ENCODE peak calls at places on chromosomes 11 and 22, in eight cellular contexts. One of them, this sample, is unnamed. For H3K27me3, the result is how much of the 10 kb centered on the place peaks cover.

GRCh38 chr11:133901999-133902398 is 54.8 kb downstream of the IGSF9B start:
- DNase-seq in heart left ventricle: no peak
- DNase-seq in stomach: no peak
- DNase-seq in uterus: no peak
- DNase-seq in HCT116: no peak
- DNase-seq in Peyer's patch: no peak
- DNase-seq in endothelial cell of umbilical vein: no peak
- DNase-seq in upper lobe of left lung: no peak
- DNase-seq in this sample: no peak

GRCh38 chr22:24553597-24554315 is 1.2 kb downstream of the GUCD1 start:
- DNase-seq in heart left ventricle: peak
- DNase-seq in stomach: peak
- DNase-seq in uterus: no peak
- DNase-seq in HCT116: no peak
- DNase-seq in Peyer's patch: no peak
- DNase-seq in endothelial cell of umbilical vein: no peak
- DNase-seq in upper lobe of left lung: no peak
- DNase-seq in this sample: no peak

GRCh38 chr22:17884951-17885350 is 110.7 kb upstream of the BID start:
- DNase-seq in heart left ventricle: no peak
- DNase-seq in stomach: no peak
- DNase-seq in uterus: no peak
- DNase-seq in HCT116: no peak
- DNase-seq in Peyer's patch: no peak
- DNase-seq in endothelial cell of umbilical vein: no peak
- DNase-seq in upper lobe of left lung: no peak
- DNase-seq in this sample: no peak

GRCh38 chr11:128262463-128263345 is 324.7 kb downstream of the ETS1 start:
- DNase-seq in heart left ventricle: no peak
- DNase-seq in stomach: no peak
- DNase-seq in uterus: no peak
- DNase-seq in HCT116: no peak
- DNase-seq in Peyer's patch: no peak
- DNase-seq in endothelial cell of umbilical vein: no peak
- DNase-seq in upper lobe of left lung: no peak
- DNase-seq in this sample: no peak

GRCh38 chr22:25666308-25666707 is 75.7 kb upstream of the MYO18B start:
- DNase-seq in heart left ventricle: peak
- DNase-seq in stomach: no peak
- DNase-seq in uterus: peak
- DNase-seq in HCT116: no peak
- DNase-seq in Peyer's patch: no peak
- DNase-seq in endothelial cell of umbilical vein: no peak
- DNase-seq in upper lobe of left lung: peak
- DNase-seq in this sample: no peak

GRCh38 chr11:106447631-106448191 is 370.2 kb downstream of the AASDHPPT start:
- DNase-seq in heart left ventricle: no peak
- DNase-seq in stomach: no peak
- DNase-seq in uterus: no peak
- DNase-seq in HCT116: no peak
- DNase-seq in Peyer's patch: no peak
- DNase-seq in endothelial cell of umbilical vein: no peak
- DNase-seq in upper lobe of left lung: no peak
- DNase-seq in this sample: no peak

GRCh38 chr22:25840883-25841282 is 98.9 kb downstream of the MYO18B start:
- DNase-seq in heart left ventricle: no peak
- DNase-seq in stomach: no peak
- DNase-seq in uterus: no peak
- DNase-seq in HCT116: no peak
- DNase-seq in Peyer's patch: no peak
- DNase-seq in endothelial cell of umbilical vein: no peak
- DNase-seq in upper lobe of left lung: no peak
- DNase-seq in this sample: no peak

GRCh38 chr11:701741-702513 is 4.1 kb upstream of the EPS8L2 start:
- DNase-seq in heart left ventricle: no peak
- DNase-seq in stomach: no peak
- DNase-seq in uterus: no peak
- DNase-seq in HCT116: no peak
- DNase-seq in Peyer's patch: no peak
- DNase-seq in endothelial cell of umbilical vein: no peak
- DNase-seq in upper lobe of left lung: no peak
- DNase-seq in this sample: no peak

GRCh38 chr11:70420008-70420464 is 21.7 kb downstream of the CTTN start:
- DNase-seq in heart left ventricle: no peak
- DNase-seq in stomach: no peak
- DNase-seq in uterus: no peak
- DNase-seq in HCT116: no peak
- DNase-seq in Peyer's patch: no peak
- DNase-seq in endothelial cell of umbilical vein: peak
- DNase-seq in upper lobe of left lung: no peak
- DNase-seq in this sample: no peak

GRCh38 chr11:123103326-123103980 is 41.5 kb upstream of the HSPA8 start:
- DNase-seq in heart left ventricle: peak
- DNase-seq in stomach: no peak
- DNase-seq in uterus: peak
- DNase-seq in HCT116: peak
- DNase-seq in Peyer's patch: no peak
- DNase-seq in endothelial cell of umbilical vein: peak
- DNase-seq in upper lobe of left lung: no peak
- DNase-seq in this sample: no peak

GRCh38 chr11:59879534-59879933 is 952 bp downstream of the OOSP3 start:
- DNase-seq in heart left ventricle: no peak
- DNase-seq in stomach: no peak
- DNase-seq in uterus: no peak
- DNase-seq in HCT116: no peak
- DNase-seq in Peyer's patch: no peak
- DNase-seq in endothelial cell of umbilical vein: no peak
- DNase-seq in upper lobe of left lung: no peak
- DNase-seq in this sample: no peak

GRCh38 chr11:74679513-74679865 is 51.7 kb downstream of the CHRDL2 start:
- DNase-seq in heart left ventricle: no peak
- DNase-seq in stomach: no peak
- DNase-seq in uterus: peak
- DNase-seq in HCT116: no peak
- DNase-seq in Peyer's patch: no peak
- DNase-seq in endothelial cell of umbilical vein: no peak
- DNase-seq in upper lobe of left lung: no peak
- DNase-seq in this sample: no peak

GRCh38 chr11:128482092-128482491 is 105.3 kb downstream of the ETS1 start:
- DNase-seq in heart left ventricle: no peak
- DNase-seq in stomach: no peak
- DNase-seq in uterus: no peak
- DNase-seq in HCT116: no peak
- DNase-seq in Peyer's patch: no peak
- DNase-seq in endothelial cell of umbilical vein: no peak
- DNase-seq in upper lobe of left lung: no peak
- DNase-seq in this sample: no peak

GRCh38 chr11:46180741-46181140 is 59.5 kb upstream of the PHF21A start:
- DNase-seq in heart left ventricle: no peak
- DNase-seq in stomach: no peak
- DNase-seq in uterus: no peak
- DNase-seq in HCT116: no peak
- DNase-seq in Peyer's patch: no peak
- DNase-seq in endothelial cell of umbilical vein: no peak
- DNase-seq in upper lobe of left lung: no peak
- DNase-seq in this sample: no peak

GRCh38 chr11:75474878-75475766 is 42.1 kb upstream of the KLHL35 start:
- DNase-seq in heart left ventricle: peak
- DNase-seq in stomach: peak
- DNase-seq in uterus: peak
- DNase-seq in HCT116: no peak
- DNase-seq in Peyer's patch: peak
- DNase-seq in endothelial cell of umbilical vein: no peak
- DNase-seq in upper lobe of left lung: no peak
- DNase-seq in this sample: no peak

DNA sequence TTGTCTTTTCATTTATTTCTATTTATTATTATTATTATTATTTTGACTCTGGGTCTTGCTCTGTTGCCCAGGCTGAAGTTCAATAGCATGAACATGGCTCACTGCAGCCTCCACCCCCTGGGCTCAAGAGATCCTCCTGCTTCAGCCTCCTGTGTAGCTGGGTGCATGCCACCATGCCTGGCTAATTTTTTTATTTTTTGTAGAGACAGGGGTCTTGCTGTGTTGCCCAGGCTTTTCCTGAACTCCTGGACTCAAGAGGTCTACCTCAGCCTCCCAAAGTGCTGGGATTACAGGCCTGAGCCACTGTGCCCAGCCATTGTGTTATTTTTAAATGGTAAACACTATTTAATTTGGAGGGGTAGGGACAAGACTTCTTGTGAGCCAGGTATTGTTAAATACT is 23.3 kb upstream of the RRM1 start:
- DNase-seq in heart left ventricle: no peak
- DNase-seq in stomach: no peak
- DNase-seq in uterus: no peak
- DNase-seq in HCT116: no peak
- DNase-seq in Peyer's patch: no peak
- DNase-seq in endothelial cell of umbilical vein: no peak
- DNase-seq in upper lobe of left lung: no peak
- DNase-seq in this sample: no peak
- H3K27ac ChIP-seq in heart left ventricle: no peak
- H3K27ac ChIP-seq in stomach: peak
- H3K27ac ChIP-seq in uterus: no peak
- H3K27ac ChIP-seq in HCT116: no peak
- H3K27ac ChIP-seq in Peyer's patch: no peak
- H3K27ac ChIP-seq in endothelial cell of umbilical vein: no peak
- H3K27ac ChIP-seq in upper lobe of left lung: no peak
- H3K27ac ChIP-seq in this sample: no peak

DNA sequence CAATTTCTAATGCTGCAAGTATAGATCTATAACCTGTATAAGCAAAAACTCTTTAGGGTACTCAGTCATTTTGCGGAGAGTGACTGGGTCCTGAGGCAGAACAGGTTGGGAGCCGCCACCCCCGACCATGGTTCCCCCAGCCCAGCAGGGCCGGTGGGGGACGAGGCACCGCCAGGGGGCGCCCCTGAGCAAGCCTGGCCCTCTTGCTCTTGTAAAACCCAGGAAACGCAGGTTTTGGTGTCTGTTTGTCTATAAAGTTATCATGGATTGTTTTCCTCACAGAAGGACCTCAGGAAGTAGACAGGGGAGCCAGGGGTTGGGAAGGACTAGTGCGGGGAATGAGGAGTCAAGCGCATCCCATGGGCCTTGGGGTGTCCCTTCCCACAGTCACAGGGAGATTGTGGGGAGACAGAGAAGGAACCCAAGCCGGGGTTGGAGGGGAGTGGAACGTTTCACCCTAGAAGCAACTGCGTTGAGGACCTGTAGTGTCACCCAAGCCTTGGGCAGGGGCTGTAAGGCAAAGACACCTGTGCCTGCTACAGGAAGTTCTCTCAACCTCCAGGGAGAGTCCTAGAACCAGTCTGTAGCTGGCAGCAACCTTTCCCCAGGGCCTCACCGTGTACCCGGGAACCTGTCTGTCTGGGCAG is 26.4 kb downstream of the KCTD17 start:
- DNase-seq in heart left ventricle: peak
- DNase-seq in stomach: peak
- DNase-seq in uterus: no peak
- DNase-seq in HCT116: peak
- DNase-seq in Peyer's patch: peak
- DNase-seq in endothelial cell of umbilical vein: peak
- DNase-seq in upper lobe of left lung: peak
- DNase-seq in this sample: no peak
- H3K27me3 ChIP-seq in heart left ventricle: under half
- H3K27me3 ChIP-seq in stomach: under half
- H3K27me3 ChIP-seq in uterus: under half
- H3K27me3 ChIP-seq in HCT116: under half
- H3K27me3 ChIP-seq in Peyer's patch: under half
- H3K27me3 ChIP-seq in endothelial cell of umbilical vein: under half
- H3K27me3 ChIP-seq in upper lobe of left lung: under half
- H3K27me3 ChIP-seq in this sample: under half

GRCh38 chr11:34052608-34053160 is 1.2 kb downstream of the CAPRIN1 start:
- DNase-seq in heart left ventricle: peak
- DNase-seq in stomach: peak
- DNase-seq in uterus: peak
- DNase-seq in HCT116: no peak
- DNase-seq in Peyer's patch: peak
- DNase-seq in endothelial cell of umbilical vein: no peak
- DNase-seq in upper lobe of left lung: peak
- DNase-seq in this sample: peak

GRCh38 chr11:34051349-34052035 is at the start of gene CAPRIN1:
- DNase-seq in heart left ventricle: peak
- DNase-seq in stomach: peak
- DNase-seq in uterus: peak
- DNase-seq in HCT116: peak
- DNase-seq in Peyer's patch: peak
- DNase-seq in endothelial cell of umbilical vein: peak
- DNase-seq in upper lobe of left lung: peak
- DNase-seq in this sample: peak

GRCh38 chr11:34053161-34053686 is 1.7 kb downstream of the CAPRIN1 start:
- DNase-seq in heart left ventricle: peak
- DNase-seq in stomach: peak
- DNase-seq in uterus: peak
- DNase-seq in HCT116: no peak
- DNase-seq in Peyer's patch: peak
- DNase-seq in endothelial cell of umbilical vein: peak
- DNase-seq in upper lobe of left lung: peak
- DNase-seq in this sample: no peak

GRCh38 chr11:34050967-34051348 is 573 bp upstream of the CAPRIN1 start:
- DNase-seq in heart left ventricle: no peak
- DNase-seq in stomach: no peak
- DNase-seq in uterus: no peak
- DNase-seq in HCT116: no peak
- DNase-seq in Peyer's patch: no peak
- DNase-seq in endothelial cell of umbilical vein: no peak
- DNase-seq in upper lobe of left lung: no peak
- DNase-seq in this sample: no peak

DNA sequence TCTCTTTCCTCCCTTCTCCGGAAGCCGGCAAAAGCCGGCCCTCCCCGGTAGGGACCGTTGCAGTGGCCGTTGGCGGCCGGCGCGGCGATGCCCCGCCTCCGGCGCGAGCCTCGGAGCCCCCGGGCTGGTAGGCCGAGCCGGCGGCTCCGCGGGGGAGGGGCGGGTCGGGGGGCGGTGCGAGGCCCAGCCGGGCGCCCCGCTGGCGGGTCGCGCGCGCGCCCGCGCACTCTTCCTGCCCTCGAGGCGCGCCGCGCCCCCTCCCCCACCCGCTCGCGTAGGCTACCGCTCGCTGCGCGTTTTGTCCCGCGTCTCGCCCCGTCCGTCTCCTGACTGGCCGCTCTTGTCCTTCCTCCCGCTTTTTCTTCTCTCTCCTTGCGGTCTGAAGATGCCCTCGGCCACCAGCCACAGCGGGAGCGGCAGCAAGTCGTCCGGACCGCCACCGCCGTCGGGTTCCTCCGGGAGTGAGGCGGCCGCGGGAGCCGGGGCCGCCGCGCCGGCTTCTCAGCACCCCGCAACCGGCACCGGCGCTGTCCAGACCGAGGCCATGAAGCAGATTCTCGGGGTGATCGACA is 591 bp downstream of the CAPRIN1 start:
- DNase-seq in heart left ventricle: peak
- DNase-seq in stomach: peak
- DNase-seq in uterus: peak
- DNase-seq in HCT116: peak
- DNase-seq in Peyer's patch: peak
- DNase-seq in endothelial cell of umbilical vein: peak
- DNase-seq in upper lobe of left lung: peak
- DNase-seq in this sample: no peak
- TF ChIP-seq POLR2A in heart left ventricle: peak
- TF ChIP-seq POLR2A in stomach: no peak
- TF ChIP-seq POLR2A in uterus: peak
- TF ChIP-seq POLR2A in HCT116: peak
- TF ChIP-seq POLR2A in Peyer's patch: peak
- TF ChIP-seq POLR2A in endothelial cell of umbilical vein: peak
- TF ChIP-seq POLR2A in upper lobe of left lung: no peak
- TF ChIP-seq POLR2A in this sample: no peak

GRCh38 chr11:2987881-2988280 is 4.2 kb downstream of the NAP1L4 start:
- DNase-seq in heart left ventricle: no peak
- DNase-seq in stomach: no peak
- DNase-seq in uterus: no peak
- DNase-seq in HCT116: no peak
- DNase-seq in Peyer's patch: no peak
- DNase-seq in endothelial cell of umbilical vein: peak
- DNase-seq in upper lobe of left lung: no peak
- DNase-seq in this sample: no peak
- H3K27ac ChIP-seq in heart left ventricle: no peak
- H3K27ac ChIP-seq in stomach: peak
- H3K27ac ChIP-seq in uterus: no peak
- H3K27ac ChIP-seq in HCT116: no peak
- H3K27ac ChIP-seq in Peyer's patch: peak
- H3K27ac ChIP-seq in endothelial cell of umbilical vein: peak
- H3K27ac ChIP-seq in upper lobe of left lung: peak
- H3K27ac ChIP-seq in this sample: peak

This sample was measured in vagina.